ENCODE peak calls at places on chromosomes 11 and 22, in ten cellular contexts. Z is HFF-Myc; E is CD8-positive, alpha-beta T cell; T is fibroblast of mammary gland; K is uterus; D is WERI-Rb-1; S is A549; O is endothelial cell; X is neural crest cell; U is spleen. B is an unnamed sample.

GRCh38 chr11:85137597-85137996 is 489.5 kb downstream of the DLG2 start:
- DNase-seq in Z (no peak), E (no peak), T (no peak), K (no peak), D (no peak), S (no peak), O (no peak), X (no peak), U (no peak), B (no peak)

GRCh38 chr22:30871391-30872281 is 96.9 kb downstream of the MORC2 start:
- DNase-seq in Z (no peak), E (no peak), T (no peak), K (no peak), D (no peak), S (no peak), O (no peak), X (no peak), U (peak), B (no peak)

GRCh38 chr22:36055376-36056310 is 27.0 kb upstream of the RBFOX2 start:
- DNase-seq in Z (peak), E (no peak), T (peak), K (no peak), D (no peak), S (no peak), O (no peak), X (no peak), U (no peak), B (no peak)

GRCh38 chr11:72685560-72686480 is 11.6 kb upstream of the PDE2A start:
- DNase-seq in Z (no peak), E (no peak), T (peak), K (peak), D (no peak), S (no peak), O (no peak), X (no peak), U (no peak), B (peak)

GRCh38 chr11:48012051-48012391 is 31.7 kb downstream of the PTPRJ start:
- DNase-seq in Z (no peak), E (peak), T (no peak), K (no peak), D (no peak), S (no peak), O (no peak), X (no peak), U (no peak), B (no peak)

GRCh38 chr11:79097279-79097875 is 343.5 kb downstream of the TENM4 start:
- DNase-seq in Z (no peak), E (no peak), T (peak), K (no peak), D (no peak), S (no peak), O (no peak), X (no peak), U (no peak), B (no peak)

GRCh38 chr11:762421-763072 is 14.7 kb downstream of the GATD1 start:
- DNase-seq in Z (peak), E (no peak), T (peak), K (no peak), D (peak), S (peak), O (no peak), X (no peak), U (peak), B (no peak)

GRCh38 chr11:103844327-103845215 is 191.9 kb upstream of the DDI1 start:
- DNase-seq in Z (no peak), E (no peak), T (no peak), K (no peak), D (no peak), S (no peak), O (no peak), X (no peak), U (no peak), B (no peak)

GRCh38 chr11:100445231-100445735 is 241.8 kb upstream of the ARHGAP42 start:
- DNase-seq in Z (no peak), E (no peak), T (peak), K (no peak), D (no peak), S (no peak), O (no peak), X (no peak), U (no peak), B (no peak)

GRCh38 chr11:6418958-6419611 is at the start of gene APBB1:
- DNase-seq in Z (no peak), E (peak), T (peak), K (peak), D (peak), S (peak), O (peak), X (peak), U (peak), B (no peak)

GRCh38 chr11:19605500-19606371 is 106.9 kb upstream of the NAV2 start:
- DNase-seq in Z (no peak), E (no peak), T (peak), K (no peak), D (no peak), S (no peak), O (no peak), X (no peak), U (no peak), B (no peak)

GRCh38 chr22:39478461-39478860 is 21.6 kb downstream of the MGAT3 start:
- DNase-seq in Z (no peak), E (peak), T (no peak), K (no peak), D (no peak), S (no peak), O (peak), X (no peak), U (no peak), B (no peak)

GRCh38 chr11:95138448-95138847 is 48.8 kb downstream of the ENDOD1 start:
- DNase-seq in Z (no peak), E (no peak), T (peak), K (no peak), D (no peak), S (no peak), O (no peak), X (no peak), U (no peak), B (no peak)

GRCh38 chr22:36922752-36923457 is 9.5 kb downstream of the CSF2RB start:
- DNase-seq in Z (no peak), E (no peak), T (no peak), K (no peak), D (no peak), S (no peak), O (no peak), X (no peak), U (no peak), B (no peak)

GRCh38 chr11:20127671-20128527 is 32.4 kb downstream of the DBX1 start:
- DNase-seq in Z (no peak), E (peak), T (peak), K (peak), D (peak), S (peak), O (peak), X (peak), U (peak), B (peak)

GRCh38 chr11:119421941-119422504 is 949 bp downstream of the THY1 start:
- DNase-seq in Z (no peak), E (no peak), T (no peak), K (no peak), D (peak), S (no peak), O (peak), X (peak), U (no peak), B (no peak)

GRCh38 chr11:116311141-116311540 is 461.6 kb downstream of the BUD13 start:
- DNase-seq in Z (no peak), E (no peak), T (no peak), K (no peak), D (no peak), S (no peak), O (no peak), X (no peak), U (no peak), B (no peak)

GRCh38 chr11:68140496-68141246 is 19.5 kb upstream of the CHKA start:
- DNase-seq in Z (no peak), E (no peak), T (no peak), K (no peak), D (no peak), S (no peak), O (no peak), X (no peak), U (no peak), B (no peak)

GRCh38 chr11:1291295-1292017 is 18.0 kb downstream of the TOLLIP start:
- DNase-seq in Z (no peak), E (no peak), T (no peak), K (no peak), D (no peak), S (no peak), O (no peak), X (no peak), U (peak), B (no peak)

GRCh38 chr22:46381142-46381541 is 45.6 kb downstream of the TRMU start:
- DNase-seq in Z (no peak), E (no peak), T (no peak), K (no peak), D (peak), S (peak), O (no peak), X (no peak), U (no peak), B (no peak)

GRCh38 chr22:40178417-40179409 is 988 bp downstream of the TNRC6B start:
- DNase-seq in Z (no peak), E (peak), T (peak), K (no peak), D (peak), S (no peak), O (peak), X (peak), U (peak), B (no peak)

GRCh38 chr22:40345801-40346177 is 511 bp upstream of the ADSL start:
- DNase-seq in Z (no peak), E (peak), T (peak), K (no peak), D (peak), S (no peak), O (no peak), X (no peak), U (peak), B (no peak)

GRCh38 chr22:48175721-48176120 is 1413.3 kb downstream of the TBC1D22A start:
- DNase-seq in Z (no peak), E (no peak), T (no peak), K (no peak), D (no peak), S (no peak), O (no peak), X (no peak), U (no peak), B (no peak)

GRCh38 chr11:3709977-3710376 is 38.8 kb upstream of the CHRNA10 start:
- DNase-seq in Z (no peak), E (no peak), T (peak), K (no peak), D (no peak), S (no peak), O (no peak), X (no peak), U (no peak), B (no peak)

GRCh38 chr11:69209421-69209820 is 53.7 kb downstream of the SMIM38 start:
- DNase-seq in Z (no peak), E (no peak), T (no peak), K (no peak), D (no peak), S (no peak), O (no peak), X (no peak), U (peak), B (no peak)

GRCh38 chr11:73317373-73317772 is 9.3 kb downstream of the ARHGEF17 start:
- DNase-seq in Z (no peak), E (no peak), T (no peak), K (peak), D (no peak), S (no peak), O (no peak), X (no peak), U (no peak), B (no peak)

GRCh38 chr22:48779661-48780596 is 1047.7 kb downstream of the BRD1 start:
- DNase-seq in Z (no peak), E (no peak), T (no peak), K (no peak), D (no peak), S (no peak), O (no peak), X (no peak), U (no peak), B (no peak)

GRCh38 chr22:20133930-20134549 is 2.4 kb downstream of the ZDHHC8 start:
- DNase-seq in Z (no peak), E (no peak), T (no peak), K (no peak), D (no peak), S (no peak), O (no peak), X (no peak), U (no peak), B (no peak)

GRCh38 chr11:128491195-128491936 is 96.0 kb downstream of the ETS1 start:
- DNase-seq in Z (no peak), E (no peak), T (no peak), K (no peak), D (no peak), S (no peak), O (no peak), X (no peak), U (no peak), B (no peak)

GRCh38 chr11:128494418-128495332 is 92.7 kb downstream of the ETS1 start:
- DNase-seq in Z (no peak), E (no peak), T (peak), K (no peak), D (no peak), S (no peak), O (no peak), X (no peak), U (no peak), B (no peak)

GRCh38 chr11:128492461-128492860 is 94.9 kb downstream of the ETS1 start:
- DNase-seq in Z (no peak), E (no peak), T (peak), K (no peak), D (no peak), S (no peak), O (no peak), X (no peak), U (no peak), B (no peak)

GRCh38 chr11:128493570-128493965 is 93.8 kb downstream of the ETS1 start:
- DNase-seq in Z (no peak), E (no peak), T (peak), K (no peak), D (no peak), S (no peak), O (no peak), X (no peak), U (no peak), B (no peak)

GRCh38 chr11:128492903-128493569 is 94.3 kb downstream of the ETS1 start:
- DNase-seq in Z (no peak), E (no peak), T (no peak), K (no peak), D (no peak), S (no peak), O (no peak), X (no peak), U (no peak), B (no peak)
- TF ChIP-seq CTCF in Z (no peak), E (no peak), T (no peak), K (no peak), D (no peak), S (no peak), O (no peak), X (no peak), U (no peak), B (no peak)

DNA sequence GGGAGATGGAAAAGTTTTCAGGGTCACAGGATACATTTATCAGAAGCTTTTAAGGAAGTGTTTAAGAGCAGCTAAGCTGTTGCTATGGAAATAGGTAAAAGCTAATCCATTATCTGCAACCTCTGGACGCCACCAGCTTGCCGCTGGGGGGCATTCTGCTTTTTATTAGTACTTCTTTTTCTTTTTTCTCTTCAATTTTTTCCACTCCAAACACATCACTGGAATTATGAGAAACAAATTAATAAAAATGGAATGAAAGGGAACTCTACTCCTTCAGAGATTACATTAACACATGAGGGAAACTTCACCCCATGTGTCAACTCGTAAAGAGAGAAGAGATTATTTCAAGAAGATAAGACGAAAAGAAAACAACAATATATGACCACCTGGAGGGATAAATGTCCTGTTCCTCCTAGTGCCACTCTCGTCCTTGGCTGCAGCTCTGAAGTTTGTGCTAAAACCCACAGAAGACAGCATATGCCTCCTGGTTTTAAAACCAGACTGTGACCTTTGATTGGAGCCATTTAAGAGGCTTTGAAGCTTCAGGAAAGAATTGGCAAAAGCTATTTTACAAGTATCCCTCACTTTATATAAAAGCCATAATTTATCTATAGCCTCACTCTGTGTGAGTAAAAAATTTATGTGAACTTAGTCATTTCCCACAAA is 972.8 kb downstream of the OPCML start:
- DNase-seq in Z (no peak), E (no peak), T (no peak), K (no peak), D (peak), S (no peak), O (no peak), X (no peak), U (no peak), B (no peak)
- TF ChIP-seq CTCF in Z (no peak), E (no peak), T (no peak), K (no peak), D (no peak), S (no peak), O (no peak), X (peak), U (no peak), B (no peak)

GRCh38 chr22:21741059-21741458 is 5.5 kb upstream of the YPEL1 start:
- DNase-seq in Z (no peak), E (no peak), T (no peak), K (no peak), D (no peak), S (no peak), O (no peak), X (no peak), U (no peak), B (no peak)
- TF ChIP-seq CTCF in Z (no peak), E (no peak), T (no peak), K (no peak), D (no peak), S (no peak), O (no peak), X (no peak), U (no peak), B (no peak)

GRCh38 chr11:87726511-87726910 is 448.7 kb downstream of the RAB38 start:
- DNase-seq in Z (no peak), E (no peak), T (no peak), K (no peak), D (no peak), S (no peak), O (no peak), X (no peak), U (no peak), B (no peak)

GRCh38 chr11:87719311-87720073 is 455.8 kb downstream of the RAB38 start:
- DNase-seq in Z (no peak), E (no peak), T (no peak), K (no peak), D (no peak), S (no peak), O (no peak), X (no peak), U (no peak), B (no peak)

GRCh38 chr11:87724358-87724757 is 450.9 kb downstream of the RAB38 start:
- DNase-seq in Z (no peak), E (no peak), T (no peak), K (no peak), D (no peak), S (no peak), O (no peak), X (no peak), U (no peak), B (no peak)

DNA sequence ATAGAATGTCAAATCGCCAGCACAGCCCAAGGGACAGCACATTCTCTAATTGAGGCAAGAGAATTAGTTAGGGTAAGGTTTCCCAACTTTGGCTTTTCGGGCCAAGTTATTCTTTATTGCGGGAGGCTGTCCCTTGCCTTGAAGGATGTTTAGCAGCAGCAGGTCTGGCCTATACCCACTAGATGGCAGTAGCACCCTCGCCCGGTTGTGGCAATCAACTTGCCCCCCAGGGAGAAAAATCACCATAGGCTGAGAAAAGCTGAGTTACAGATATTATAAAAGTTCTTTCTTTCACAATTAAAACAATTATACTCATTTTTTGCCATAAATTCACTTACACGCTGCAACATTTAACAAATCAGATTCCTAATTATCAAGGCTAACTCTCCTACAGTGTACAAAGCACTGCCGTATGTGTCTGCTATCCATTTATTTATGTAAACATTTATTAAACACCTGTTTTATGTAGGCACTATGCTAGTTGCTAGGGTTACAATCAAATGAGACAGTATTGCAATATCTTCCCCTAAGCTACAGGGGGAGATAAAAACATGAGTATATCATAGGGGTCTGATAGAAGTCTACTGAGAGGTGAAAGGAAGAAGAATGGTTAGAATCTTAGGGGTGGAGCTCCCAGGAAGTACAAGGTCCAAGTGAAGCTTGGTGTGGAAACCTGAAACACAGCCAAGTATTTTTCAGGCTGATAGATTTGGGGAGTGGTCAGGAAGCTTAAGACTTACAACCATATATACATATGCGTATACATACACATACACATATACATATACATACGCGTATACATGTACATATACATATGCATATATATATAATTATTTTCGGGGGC is 452.3 kb downstream of the RAB38 start:
- DNase-seq in Z (no peak), E (no peak), T (peak), K (no peak), D (peak), S (no peak), O (peak), X (no peak), U (no peak), B (no peak)
- TF ChIP-seq CTCF in Z (peak), E (no peak), T (peak), K (no peak), D (peak), S (peak), O (peak), X (peak), U (peak), B (no peak)

GRCh38 chr11:111479666-111480065 is 32.5 kb downstream of the BTG4 start:
- DNase-seq in Z (no peak), E (no peak), T (no peak), K (no peak), D (no peak), S (no peak), O (no peak), X (no peak), U (no peak), B (no peak)
- TF ChIP-seq CTCF in Z (no peak), E (no peak), T (no peak), K (no peak), D (no peak), S (no peak), O (peak), X (peak), U (no peak), B (no peak)

DNA sequence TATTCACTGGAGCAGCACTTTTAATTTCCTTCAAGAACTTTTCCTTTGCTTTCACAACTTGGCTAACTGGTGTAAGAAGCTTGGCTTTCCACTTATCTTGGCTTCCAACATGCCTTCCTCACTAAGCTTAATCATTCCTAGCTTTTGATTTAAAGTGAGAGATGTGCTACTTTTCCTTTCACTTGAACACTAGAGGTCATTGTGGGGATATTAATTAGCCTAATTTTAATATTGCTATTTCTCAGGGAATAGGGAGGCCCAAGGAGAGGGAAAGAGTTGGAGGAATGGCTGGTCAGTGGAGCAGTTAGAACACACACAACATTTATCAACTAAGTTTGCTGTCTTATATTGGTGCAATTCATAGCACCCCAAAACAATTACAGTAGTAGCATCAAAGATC is 24.6 kb upstream of the CCDC90B start:
- DNase-seq in Z (no peak), E (no peak), T (no peak), K (no peak), D (no peak), S (no peak), O (no peak), X (no peak), U (no peak), B (no peak)
- TF ChIP-seq CTCF in Z (no peak), E (no peak), T (no peak), K (no peak), D (no peak), S (no peak), O (no peak), X (no peak), U (no peak), B (no peak)

GRCh38 chr11:65968600-65969482 is 7.3 kb downstream of the SART1 start:
- DNase-seq in Z (no peak), E (no peak), T (peak), K (no peak), D (no peak), S (no peak), O (no peak), X (no peak), U (no peak), B (no peak)
- TF ChIP-seq CTCF in Z (no peak), E (no peak), T (no peak), K (no peak), D (no peak), S (no peak), O (no peak), X (no peak), U (no peak), B (no peak)

B was measured in omental fat pad.